ENCODE peak calls at places on chromosome 13, in nine cellular contexts. S is AG10803; Y is activated CD4-positive, alpha-beta T cell treated with anti-CD3 and anti-CD28 coated beads for 4 hours; T is lower leg skin; Q is SHP77; O is RPMI8226; B is type B pancreatic cell; N is NCI-H2171; J is H54. I is an unnamed sample.

GRCh38 chr13:27450921-27451461 is 627 bp upstream of the MTIF3 start:
- DNase-seq in Q (no peak), N (no peak), T (no peak), S (peak; percentile 52), Y (no peak), B (no peak), O (peak; percentile 5), J (no peak), I (peak; percentile 50)

GRCh38 chr13:111398196-111398595 is 77.8 kb downstream of the TEX29 start:
- DNase-seq in N (no peak), Y (no peak), T (no peak), O (no peak), S (no peak), B (peak; percentile 40), Q (no peak), J (no peak), I (no peak)

GRCh38 chr13:113997845-113998751 is 24.2 kb upstream of the C13orf46 start:
- DNase-seq in Q (no peak), O (no peak), B (no peak), N (peak; percentile 30), T (no peak), S (peak; percentile 64), J (no peak), Y (no peak), I (no peak)

GRCh38 chr13:85567909-85568308 is 231.3 kb downstream of the SLITRK6 start:
- DNase-seq in N (no peak), T (no peak), Y (no peak), O (no peak), B (no peak), J (no peak), Q (no peak), S (no peak), I (no peak)

GRCh38 chr13:33524086-33524485 is 238.5 kb upstream of the STARD13 start:
- DNase-seq in J (no peak), Q (no peak), B (no peak), T (no peak), S (peak; percentile 90), O (no peak), N (no peak), Y (no peak), I (no peak)

GRCh38 chr13:50386527-50387123 is 371.4 kb downstream of the KCNRG start:
- DNase-seq in Q (peak; percentile 52), J (no peak), S (peak; percentile 78), T (no peak), Y (no peak), O (no peak), N (peak; percentile 40), B (no peak), I (peak; percentile 9)

GRCh38 chr13:113546571-113547247 is 37.8 kb upstream of the TFDP1 start:
- DNase-seq in N (no peak), T (no peak), Q (no peak), O (no peak), S (no peak), Y (no peak), B (no peak), J (no peak), I (peak; percentile 81)

GRCh38 chr13:79392882-79393563 is 13.0 kb downstream of the RBM26 start:
- DNase-seq in N (peak; percentile 15), T (no peak), Q (no peak), J (no peak), Y (peak; percentile 17), S (peak; percentile 39), B (no peak), O (peak; percentile 35), I (no peak)

GRCh38 chr13:106291006-106291405 is 244.5 kb downstream of the EFNB2 start:
- DNase-seq in Q (no peak), T (no peak), S (peak; percentile 65), B (no peak), Y (no peak), J (no peak), O (no peak), N (no peak), I (no peak)

GRCh38 chr13:24610956-24611355 is 69.3 kb upstream of the ATP12A start:
- DNase-seq in Y (no peak), B (no peak), N (no peak), J (no peak), Q (no peak), O (no peak), T (no peak), S (no peak), I (no peak)

GRCh38 chr13:79491715-79492114 is 10.8 kb downstream of the NDFIP2 start:
- DNase-seq in B (no peak), J (no peak), T (no peak), N (no peak), S (peak; percentile 93), Q (no peak), O (no peak), Y (no peak), I (no peak)

GRCh38 chr13:28584873-28585317 is 74.0 kb upstream of the POMP start:
- DNase-seq in B (no peak), O (no peak), N (no peak), J (no peak), Y (no peak), S (peak; percentile 79), Q (no peak), T (no peak), I (no peak)

GRCh38 chr13:66492479-66492878 is 737.7 kb downstream of the PCDH9 start:
- DNase-seq in J (no peak), Q (peak; percentile 51), T (no peak), O (peak; percentile 37), Y (no peak), N (peak; percentile 35), S (no peak), B (no peak), I (peak; percentile 7)

GRCh38 chr13:83272076-83272475 is 610.2 kb downstream of the SLITRK1 start:
- DNase-seq in Q (no peak), O (no peak), J (no peak), B (no peak), Y (no peak), T (no peak), N (no peak), S (no peak), I (no peak)

GRCh38 chr13:107185889-107186288 is 618.0 kb upstream of the ARGLU1 start:
- DNase-seq in J (peak; percentile 50), N (no peak), Q (no peak), O (no peak), S (peak; percentile 1), T (no peak), Y (no peak), B (no peak), I (no peak)

I was measured in WERI-Rb-1.